ENCODE peak calls at places on chromosomes 2 and 18, in ten cellular contexts. R is RWPE1, C is AG10803, K is Calu3, Y is right atrium auricular region, L is neural crest cell, X is cardiac fibroblast, P is psoas muscle, N is fibroblast of mammary gland, G is nephron progenitor cell. E is an unnamed sample.

GRCh38 chr2:99836670-99837069 is 305.7 kb downstream of the AFF3 start:
- DNase-seq in C (peak), P (no peak), R (no peak), N (peak), K (no peak), G (no peak), Y (no peak), X (peak), L (no peak), E (no peak)

GRCh38 chr18:864872-865273 is 39.8 kb upstream of the ADCYAP1 start:
- DNase-seq in X (peak), Y (peak), K (peak), N (peak), C (peak), L (peak), G (peak), R (peak), P (peak), E (peak)

GRCh38 chr2:227106845-227107759 is 56.9 kb downstream of the COL4A4 start:
- DNase-seq in L (peak), P (no peak), K (peak), C (peak), N (peak), R (peak), X (peak), Y (no peak), G (peak), E (peak)

GRCh38 chr2:105617631-105618350 is 126.9 kb upstream of the NCK2 start:
- DNase-seq in K (peak), N (no peak), C (no peak), G (no peak), X (no peak), P (no peak), Y (no peak), L (no peak), R (peak), E (no peak)

GRCh38 chr2:120383191-120383590 is 37.3 kb downstream of the INHBB start:
- DNase-seq in G (no peak), C (no peak), X (no peak), R (no peak), N (no peak), P (peak), L (no peak), K (no peak), Y (no peak), E (no peak)

GRCh38 chr2:182542501-182543258 is 115.8 kb upstream of the PDE1A start:
- DNase-seq in L (no peak), C (no peak), G (no peak), Y (peak), P (no peak), X (peak), N (peak), R (no peak), K (no peak), E (no peak)

GRCh38 chr18:55999641-56000040 is 411.6 kb upstream of the TCF4 start:
- DNase-seq in X (no peak), K (no peak), C (peak), P (no peak), L (no peak), N (peak), G (no peak), R (no peak), Y (no peak), E (no peak)

GRCh38 chr2:62415019-62415431 is 91.0 kb downstream of the TMEM17 start:
- DNase-seq in C (no peak), K (no peak), G (no peak), R (no peak), Y (no peak), P (no peak), X (no peak), N (no peak), L (no peak), E (peak)

GRCh38 chr2:144523606-144524131 is 3.8 kb upstream of the ZEB2 start:
- DNase-seq in L (no peak), C (no peak), X (no peak), P (no peak), N (no peak), G (no peak), Y (no peak), R (no peak), K (no peak), E (peak)

GRCh38 chr2:69509011-69509749 is 71.9 kb upstream of the NFU1 start:
- DNase-seq in L (no peak), P (peak), C (peak), N (peak), R (no peak), K (no peak), G (no peak), X (no peak), Y (no peak), E (no peak)

GRCh38 chr18:50523165-50523564 is 36.7 kb upstream of the MAPK4 start:
- DNase-seq in L (peak), K (no peak), G (no peak), C (no peak), R (no peak), N (no peak), P (no peak), X (no peak), Y (no peak), E (no peak)

GRCh38 chr2:118687698-118688097 is 159.8 kb downstream of the EN1 start:
- DNase-seq in X (no peak), Y (no peak), N (peak), C (peak), L (no peak), P (no peak), G (no peak), K (no peak), R (peak), E (no peak)

GRCh38 chr18:43279015-43279758 is 1.9 kb upstream of the SYT4 start:
- DNase-seq in Y (no peak), L (no peak), X (peak), N (peak), K (peak), C (peak), G (peak), P (no peak), R (peak), E (peak)

GRCh38 chr2:84959045-84959493 is 11.9 kb upstream of the KCMF1 start:
- DNase-seq in L (no peak), X (peak), Y (no peak), N (peak), C (peak), K (no peak), G (no peak), P (no peak), R (peak), E (no peak)

GRCh38 chr2:233165895-233166661 is 85.4 kb upstream of the ATG16L1 start:
- DNase-seq in Y (peak), G (no peak), P (peak), N (peak), L (no peak), X (no peak), R (peak), K (peak), C (peak), E (no peak)

GRCh38 chr18:9419956-9420631 is 55.2 kb upstream of the RALBP1 start:
- DNase-seq in Y (no peak), L (no peak), R (no peak), K (no peak), C (peak), G (no peak), P (no peak), X (peak), N (peak), E (no peak)

GRCh38 chr2:96702098-96702785 is 37.6 kb downstream of the LMAN2L start:
- DNase-seq in Y (no peak), R (peak), G (no peak), K (no peak), X (no peak), L (no peak), C (no peak), N (no peak), P (no peak), E (no peak)

GRCh38 chr2:170218456-170218855 is 40.5 kb downstream of the MYO3B start:
- DNase-seq in C (no peak), R (no peak), L (no peak), G (no peak), P (no peak), X (peak), K (no peak), Y (no peak), N (no peak), E (no peak)

GRCh38 chr2:200658278-200658864 is 72.6 kb downstream of the AOX1 start:
- DNase-seq in L (no peak), N (no peak), X (no peak), R (no peak), P (no peak), Y (no peak), K (no peak), G (no peak), C (no peak), E (no peak)

GRCh38 chr18:28995319-28995718 is 818.4 kb upstream of the CDH2 start:
- DNase-seq in G (no peak), L (no peak), Y (no peak), N (peak), R (no peak), K (peak), C (peak), P (no peak), X (peak), E (no peak)

GRCh38 chr18:73839441-73839840 is 308.2 kb downstream of the FBXO15 start:
- DNase-seq in L (no peak), X (no peak), N (no peak), G (no peak), P (no peak), R (no peak), K (no peak), C (no peak), Y (no peak), E (no peak)

GRCh38 chr2:97662386-97662894 is 1.4 kb downstream of the ACTR1B start:
- DNase-seq in C (no peak), P (no peak), N (no peak), R (no peak), L (no peak), G (no peak), K (no peak), Y (no peak), X (no peak), E (no peak)

GRCh38 chr18:40810371-40810770 is 1144.7 kb upstream of the PIK3C3 start:
- DNase-seq in L (no peak), N (peak), Y (no peak), G (no peak), X (peak), P (no peak), K (no peak), C (peak), R (peak), E (no peak)

GRCh38 chr2:109170645-109171044 is 41.6 kb downstream of the SH3RF3 start:
- DNase-seq in N (no peak), K (no peak), Y (no peak), R (no peak), P (no peak), L (no peak), X (no peak), C (no peak), G (no peak), E (no peak)

GRCh38 chr2:222915092-222915957 is 54.5 kb downstream of the ACSL3 start:
- DNase-seq in K (no peak), X (peak), C (peak), P (no peak), R (no peak), Y (no peak), L (no peak), G (no peak), N (peak), E (no peak)

GRCh38 chr2:158969717-158970521 is 1.5 kb downstream of the TANC1 start:
- DNase-seq in G (peak), K (peak), X (peak), N (peak), R (no peak), C (peak), L (peak), P (peak), Y (no peak), E (no peak)

GRCh38 chr2:231489990-231490389 is 25.7 kb upstream of the NCL start:
- DNase-seq in G (no peak), L (peak), R (no peak), Y (no peak), K (no peak), X (peak), C (no peak), N (peak), P (no peak), E (no peak)
- TF ChIP-seq CTCF in G (no peak), L (peak), R (no peak), Y (no peak), K (no peak), X (peak), C (peak), N (peak), P (no peak), E (no peak)

GRCh38 chr2:197075286-197075685 is 148.8 kb upstream of the PGAP1 start:
- DNase-seq in P (no peak), R (no peak), Y (no peak), C (no peak), G (no peak), N (no peak), L (no peak), K (no peak), X (no peak), E (no peak)

GRCh38 chr2:197073701-197074433 is 147.4 kb upstream of the PGAP1 start:
- DNase-seq in P (peak), L (no peak), Y (peak), C (peak), N (peak), G (no peak), X (peak), R (no peak), K (peak), E (peak)

GRCh38 chr2:197076652-197077051 is 150.1 kb upstream of the PGAP1 start:
- DNase-seq in P (no peak), C (no peak), G (no peak), Y (no peak), K (no peak), L (no peak), X (no peak), N (no peak), R (no peak), E (no peak)

GRCh38 chr2:197077336-197077735 is 150.8 kb upstream of the PGAP1 start:
- DNase-seq in R (no peak), C (peak), Y (no peak), P (no peak), X (no peak), G (no peak), K (no peak), L (no peak), N (no peak), E (no peak)

GRCh38 chr2:197075754-197076337 is 149.3 kb upstream of the PGAP1 start:
- DNase-seq in R (no peak), K (no peak), Y (no peak), N (peak), L (no peak), X (peak), P (no peak), C (no peak), G (peak), E (no peak)
- TF ChIP-seq CTCF in R (no peak), K (peak), Y (no peak), N (peak), L (peak), X (peak), P (peak), C (peak), G (peak), E (peak)

DNA sequence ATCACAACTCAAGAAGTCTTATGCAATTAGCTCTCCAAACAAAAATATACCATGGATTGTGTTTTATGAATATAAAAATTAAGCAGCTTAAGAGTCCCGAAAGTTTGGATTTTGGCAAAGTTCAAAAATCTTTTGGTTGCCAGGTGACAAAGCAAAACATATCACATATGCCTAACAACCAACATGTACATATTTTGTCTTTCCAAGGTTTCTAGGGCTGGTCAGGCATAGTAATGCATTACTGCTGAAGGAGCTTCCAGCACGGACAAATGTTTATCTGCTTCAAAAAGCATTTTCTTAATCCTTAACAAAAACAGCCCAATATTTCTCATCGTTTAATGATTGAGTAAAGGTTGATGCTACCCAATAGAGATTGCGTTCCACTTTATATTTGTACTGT is 1327.1 kb upstream of the ZEB2 start:
- DNase-seq in X (peak), N (peak), R (no peak), C (peak), Y (no peak), L (no peak), K (no peak), G (no peak), P (no peak), E (no peak)
- TF ChIP-seq CTCF in X (no peak), N (no peak), R (no peak), C (no peak), Y (no peak), L (no peak), K (no peak), G (no peak), P (no peak), E (no peak)

GRCh38 chr18:12886498-12887126 is 2.6 kb upstream of the PTPN2 start:
- DNase-seq in K (peak), G (no peak), R (no peak), L (no peak), C (peak), X (peak), Y (no peak), N (peak), P (no peak), E (no peak)
- TF ChIP-seq CTCF in K (peak), G (peak), R (peak), L (peak), C (peak), X (peak), Y (peak), N (peak), P (no peak), E (peak)

GRCh38 chr2:189111063-189111715 is 68.4 kb downstream of the COL5A2 start:
- DNase-seq in P (no peak), G (no peak), N (no peak), X (no peak), K (no peak), C (no peak), Y (no peak), L (no peak), R (no peak), E (no peak)

GRCh38 chr2:189116984-189117383 is 62.6 kb downstream of the COL5A2 start:
- DNase-seq in P (no peak), K (no peak), Y (no peak), X (peak), C (peak), N (peak), L (no peak), G (no peak), R (no peak), E (no peak)

GRCh38 chr2:189116059-189116458 is 63.5 kb downstream of the COL5A2 start:
- DNase-seq in X (no peak), L (no peak), C (no peak), P (no peak), N (peak), R (no peak), G (peak), K (no peak), Y (no peak), E (no peak)

GRCh38 chr2:189115126-189115525 is 64.4 kb downstream of the COL5A2 start:
- DNase-seq in C (peak), X (peak), L (no peak), N (peak), K (no peak), Y (no peak), G (no peak), P (no peak), R (peak), E (no peak)

DNA sequence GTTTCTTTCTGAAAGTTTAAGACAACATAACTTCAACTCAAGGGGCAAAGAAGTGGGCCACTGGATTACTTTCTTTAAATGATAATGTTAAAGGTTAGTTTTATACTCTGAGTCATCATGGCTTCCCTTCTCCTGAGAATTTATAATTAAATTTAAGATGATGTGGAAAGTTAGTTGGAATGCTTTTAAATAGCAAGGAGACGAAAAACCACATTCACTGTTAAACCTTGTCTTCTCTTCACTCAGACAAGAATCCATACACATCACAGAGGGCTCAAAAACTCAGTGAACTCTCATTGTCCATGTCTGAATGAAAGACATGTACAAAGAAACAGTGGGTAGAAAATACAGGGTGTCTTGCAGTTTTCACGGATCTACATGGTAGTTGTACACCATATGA is 65.6 kb downstream of the COL5A2 start:
- DNase-seq in R (no peak), C (peak), X (no peak), N (peak), L (no peak), G (no peak), P (no peak), Y (no peak), K (no peak), E (no peak)
- TF ChIP-seq CTCF in R (no peak), C (no peak), X (no peak), N (no peak), L (no peak), G (no peak), P (no peak), Y (no peak), K (no peak), E (no peak)

DNA sequence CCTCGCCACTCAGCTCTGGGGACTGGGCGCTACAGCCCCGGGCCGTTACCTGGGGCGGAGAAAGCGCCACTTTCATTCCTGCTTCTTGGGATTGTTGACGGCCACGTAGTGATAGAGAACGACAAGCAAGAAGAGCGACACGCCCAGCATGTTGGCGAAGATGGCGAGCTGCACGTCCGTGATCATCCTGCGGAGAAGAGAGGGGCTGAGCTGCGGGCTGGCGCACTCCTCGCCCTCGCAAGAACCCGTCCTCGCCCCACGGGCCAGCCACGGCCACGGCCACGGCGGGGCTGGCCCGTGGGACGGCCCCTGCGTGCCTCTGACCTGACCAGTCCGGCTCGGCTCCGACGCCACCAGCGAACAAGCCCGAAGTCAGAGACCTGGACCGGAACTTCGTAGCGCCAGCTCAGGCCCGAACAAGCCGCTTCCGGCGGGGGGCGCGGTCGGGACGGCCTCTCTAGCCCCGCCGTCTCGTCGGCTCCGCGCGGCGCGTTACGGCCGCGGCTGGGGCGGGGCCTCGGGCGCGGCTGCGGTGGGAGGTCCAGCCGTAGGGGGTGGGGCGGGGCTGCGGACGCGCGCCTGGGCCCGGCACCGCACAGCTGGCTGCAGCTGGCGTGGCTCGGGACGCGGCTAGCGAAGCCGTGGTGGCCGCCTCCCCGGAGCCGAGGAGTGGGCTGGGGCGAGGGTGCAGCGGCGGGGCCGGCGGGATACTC is at the start of gene OST4:
- DNase-seq in G (peak), Y (peak), L (peak), X (peak), C (peak), R (peak), N (peak), P (peak), K (peak), E (peak)
- TF ChIP-seq CTCF in G (no peak), Y (no peak), L (no peak), X (no peak), C (no peak), R (no peak), N (no peak), P (no peak), K (no peak), E (no peak)

GRCh38 chr2:1591978-1592907 is 152.1 kb downstream of the PXDN start:
- DNase-seq in P (peak), K (no peak), C (peak), L (peak), X (peak), N (peak), Y (peak), G (peak), R (no peak), E (no peak)
- TF ChIP-seq CTCF in P (peak), K (no peak), C (peak), L (peak), X (peak), N (peak), Y (peak), G (peak), R (no peak), E (no peak)

GRCh38 chr2:68390600-68390999 is 25.5 kb downstream of the PLEK start:
- DNase-seq in P (no peak), L (no peak), N (no peak), C (no peak), Y (no peak), G (no peak), K (no peak), R (no peak), X (no peak), E (no peak)
- TF ChIP-seq CTCF in P (no peak), L (no peak), N (no peak), C (no peak), Y (no peak), G (no peak), K (no peak), R (no peak), X (no peak), E (no peak)